ENCODE peak calls at places on chromosome 2, in four cellular contexts. B is IMR-90, Z is brain microvascular endothelial cell, M is OCI-LY7. O is an unnamed sample.

GRCh38 chr2:231655494-231656408 is 52.6 kb upstream of the PTMA start:
- DNase-seq in B (no peak), Z (no peak), M (no peak), O (no peak)

GRCh38 chr2:7191927-7192326 is 274.7 kb downstream of the RNF144A start:
- DNase-seq in B (peak), Z (peak), M (no peak), O (no peak)

GRCh38 chr2:11103984-11104793 is 51.1 kb upstream of the SLC66A3 start:
- DNase-seq in B (no peak), Z (no peak), M (no peak), O (no peak)

GRCh38 chr2:209938906-209939305 is 63.5 kb upstream of the RPE start:
- DNase-seq in B (no peak), Z (no peak), M (no peak), O (no peak)

GRCh38 chr2:226652983-226653765 is 146.4 kb downstream of the IRS1 start:
- DNase-seq in B (peak), Z (no peak), M (no peak), O (no peak)

GRCh38 chr2:147865560-147865959 is 20.7 kb downstream of the ACVR2A start:
- DNase-seq in B (no peak), Z (no peak), M (no peak), O (no peak)

GRCh38 chr2:138090330-138090729 is 126.1 kb downstream of the HNMT start:
- DNase-seq in B (peak), Z (peak), M (peak), O (no peak)

GRCh38 chr2:12587729-12588522 is 128.8 kb upstream of the TRIB2 start:
- DNase-seq in B (peak), Z (peak), M (peak), O (no peak)

GRCh38 chr2:237441605-237442004 is 27.6 kb upstream of the COL6A3 start:
- DNase-seq in B (peak), Z (peak), M (no peak), O (no peak)

GRCh38 chr2:64866797-64867196 is 122.4 kb upstream of the SLC1A4 start:
- DNase-seq in B (peak), Z (peak), M (no peak), O (no peak)

GRCh38 chr2:238141541-238142318 is 3.3 kb downstream of the KLHL30 start:
- DNase-seq in B (no peak), Z (no peak), M (no peak), O (peak)

GRCh38 chr2:19649785-19650380 is 251.9 kb downstream of the TTC32 start:
- DNase-seq in B (peak), Z (peak), M (no peak), O (no peak)

GRCh38 chr2:46874236-46874929 is 41.2 kb downstream of the MCFD2 start:
- DNase-seq in B (peak), Z (no peak), M (no peak), O (no peak)

GRCh38 chr2:176589287-176589686 is 320.0 kb downstream of the MTX2 start:
- DNase-seq in B (no peak), Z (no peak), M (no peak), O (no peak)

GRCh38 chr2:201546576-201546975 is 95.0 kb downstream of the STRADB start:
- DNase-seq in B (peak), Z (peak), M (no peak), O (no peak)

GRCh38 chr2:63755980-63756379 is 85.7 kb upstream of the UGP2 start:
- DNase-seq in B (peak), Z (no peak), M (no peak), O (no peak)

GRCh38 chr2:61758991-61759390 is 94.9 kb downstream of the FAM161A start:
- DNase-seq in B (peak), Z (peak), M (no peak), O (no peak)

GRCh38 chr2:61764035-61764800 is 89.6 kb downstream of the FAM161A start:
- DNase-seq in B (peak), Z (peak), M (peak), O (peak)

GRCh38 chr2:61759718-61760117 is 94.1 kb downstream of the FAM161A start:
- DNase-seq in B (peak), Z (peak), M (no peak), O (no peak)

GRCh38 chr2:61762292-61762691 is 91.6 kb downstream of the FAM161A start:
- DNase-seq in B (no peak), Z (no peak), M (peak), O (no peak)

GRCh38 chr2:61763605-61764034 is 90.2 kb downstream of the FAM161A start:
- DNase-seq in B (peak), Z (peak), M (no peak), O (no peak)
- TF ChIP-seq CTCF in B (peak), Z (peak), M (no peak), O (peak)

DNA sequence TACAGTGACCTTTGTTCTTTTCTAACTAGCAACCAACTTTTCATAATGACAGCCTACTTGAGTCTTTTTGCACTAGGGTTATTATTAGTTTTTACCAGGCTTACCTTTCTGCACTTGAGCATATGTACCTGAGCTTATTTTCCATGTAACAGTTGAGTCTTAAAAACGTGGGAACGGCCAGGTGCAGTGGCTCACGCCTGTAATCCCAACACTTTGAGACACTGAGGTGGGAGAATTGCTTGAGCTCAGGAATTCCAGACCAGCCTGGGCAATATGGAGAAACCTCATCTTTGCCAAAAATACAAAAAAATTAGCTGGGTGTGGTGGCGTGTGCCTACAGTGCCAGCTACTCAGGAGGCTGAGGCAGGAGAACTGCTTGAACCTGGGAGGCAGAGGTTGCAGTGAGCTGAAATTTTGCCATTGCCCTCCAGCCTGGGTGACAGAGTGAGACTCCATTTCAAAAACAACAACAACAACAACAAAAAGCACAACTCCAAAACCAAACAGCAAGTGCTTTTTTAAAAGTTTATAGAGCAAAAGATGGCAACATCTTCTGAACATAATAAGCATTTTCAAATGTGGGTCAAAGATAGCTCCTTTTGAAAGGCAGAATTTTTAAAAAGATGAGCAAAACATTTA is 57.1 kb upstream of the CD28 start:
- DNase-seq in B (no peak), Z (no peak), M (no peak), O (no peak)
- H3K4me3 ChIP-seq in B (no peak), Z (no peak), M (no peak), O (no peak)

DNA sequence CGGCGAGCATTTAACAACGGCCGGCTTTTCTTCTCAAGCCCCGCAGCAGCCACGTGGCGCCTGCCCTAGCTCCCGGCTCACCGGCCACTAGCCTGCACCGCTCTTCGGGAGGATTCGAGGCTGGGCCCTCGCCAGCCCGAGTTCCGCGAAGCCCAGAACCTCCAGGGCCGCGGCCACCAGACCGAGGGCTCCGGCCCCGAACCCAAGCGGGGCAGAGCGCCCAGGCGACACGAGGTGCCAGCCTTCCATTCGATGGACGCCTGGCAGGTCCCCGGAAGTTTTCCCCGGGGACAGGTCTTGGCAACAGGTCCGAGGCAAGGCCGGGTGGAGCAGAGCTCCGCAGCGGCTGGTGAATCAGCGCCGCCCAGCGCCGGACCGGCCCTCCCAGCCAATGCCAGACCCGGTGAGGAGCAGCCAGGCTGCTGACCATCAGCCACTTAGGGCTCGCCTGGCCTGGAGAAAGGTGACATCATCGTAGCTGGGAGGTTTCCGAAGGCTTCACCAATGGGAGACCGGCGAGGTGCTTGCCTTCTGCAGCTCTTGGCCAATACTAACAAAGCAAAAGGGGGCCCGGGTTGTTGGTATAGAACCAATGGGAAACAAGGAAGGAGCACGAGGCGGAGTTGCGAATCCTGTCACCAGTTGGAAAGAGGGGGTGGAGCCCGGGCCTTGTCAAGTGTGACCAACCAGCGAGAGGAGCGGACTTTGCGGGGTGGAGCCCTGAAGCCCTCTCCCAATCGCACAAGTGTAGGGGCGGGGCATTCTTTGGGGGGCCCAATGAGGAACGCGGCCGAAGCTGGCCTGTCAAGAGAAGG is 467 bp upstream of the MXD1 start:
- DNase-seq in B (peak), Z (peak), M (peak), O (peak)
- TF ChIP-seq CTCF in B (no peak), Z (peak), M (peak), O (peak)

GRCh38 chr2:85757860-85758259 is 4.1 kb downstream of the ATOH8 start:
- DNase-seq in B (no peak), Z (no peak), M (no peak), O (no peak)

GRCh38 chr2:85756822-85757435 is 3.1 kb downstream of the ATOH8 start:
- DNase-seq in B (no peak), Z (no peak), M (no peak), O (peak)

GRCh38 chr2:85754313-85755095 is 713 bp downstream of the ATOH8 start:
- DNase-seq in B (peak), Z (no peak), M (no peak), O (no peak)

GRCh38 chr2:85755122-85756027 is 1.6 kb downstream of the ATOH8 start:
- DNase-seq in B (peak), Z (no peak), M (no peak), O (no peak)

GRCh38 chr2:85756195-85756594 is 2.4 kb downstream of the ATOH8 start:
- DNase-seq in B (no peak), Z (no peak), M (no peak), O (no peak)
- H3K4me3 ChIP-seq in B (peak), Z (no peak), M (no peak), O (no peak)

DNA sequence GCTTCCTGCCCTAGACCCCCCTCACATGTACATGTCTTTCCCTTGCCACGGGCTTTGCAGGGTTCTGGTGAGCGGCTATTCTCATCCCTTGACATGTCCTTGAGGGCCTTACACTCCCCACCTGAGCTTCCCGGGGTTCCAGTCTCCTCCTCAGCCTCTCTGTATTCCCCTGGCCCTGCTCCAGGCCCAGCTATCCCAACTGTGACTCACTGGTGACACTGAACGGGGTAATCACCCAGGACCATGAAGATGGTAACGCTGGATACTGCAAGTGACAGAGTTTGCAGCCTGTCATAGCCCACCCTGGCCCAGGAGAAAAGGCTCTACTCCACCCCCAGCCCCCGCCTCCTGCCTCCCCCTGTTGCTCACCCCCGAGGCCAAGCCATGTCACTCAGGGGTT is 27.3 kb downstream of the KIF3C start:
- DNase-seq in B (peak), Z (peak), M (no peak), O (no peak)
- TF ChIP-seq CTCF in B (no peak), Z (no peak), M (no peak), O (no peak)

DNA sequence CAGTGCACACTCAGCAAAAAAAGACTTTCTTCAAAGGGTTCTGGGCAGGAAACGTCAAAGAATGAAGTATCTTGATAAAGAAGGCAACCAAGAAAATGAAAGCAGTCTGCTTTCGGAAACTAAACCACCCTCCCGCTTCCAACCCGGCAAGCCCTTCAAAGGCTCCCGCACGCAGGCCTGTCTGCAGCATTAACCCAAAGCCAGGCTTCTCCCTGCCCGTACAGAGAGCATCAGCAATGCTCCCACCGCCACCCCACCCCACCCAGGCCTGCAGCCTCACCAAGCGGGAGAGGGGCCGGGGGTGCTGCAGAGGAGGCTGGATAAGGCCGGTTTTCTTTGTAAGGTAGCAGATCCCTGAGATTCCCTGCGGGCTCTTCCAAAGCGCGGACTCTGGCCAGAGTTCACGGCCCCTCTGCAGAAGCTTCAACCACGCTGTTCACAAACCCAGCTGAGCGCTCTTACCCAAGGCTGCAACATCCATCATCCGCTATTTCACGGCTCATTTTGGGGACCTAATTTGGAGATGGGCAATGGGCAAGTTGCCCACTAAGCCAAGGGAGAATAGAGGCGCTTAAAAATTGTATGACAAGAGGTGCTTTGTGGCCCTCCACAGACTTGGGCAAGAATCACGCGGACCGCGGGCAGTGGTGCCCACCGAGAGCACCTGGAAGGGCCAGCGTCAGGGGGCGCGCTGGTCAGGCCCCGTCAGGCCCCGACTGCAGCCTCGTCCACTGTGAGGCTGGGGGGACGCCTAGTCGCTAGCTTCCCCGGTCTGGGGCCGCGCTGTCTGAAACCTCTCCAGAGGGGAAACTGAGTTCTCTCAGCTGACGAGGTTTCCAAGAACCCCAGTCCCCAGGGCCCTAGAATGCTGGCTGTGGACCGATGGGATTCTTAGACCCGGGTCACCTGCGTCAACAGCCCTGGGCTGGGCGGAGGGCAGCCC is 225.4 kb upstream of the ID2 start:
- DNase-seq in B (no peak), Z (no peak), M (no peak), O (no peak)
- H3K4me3 ChIP-seq in B (no peak), Z (no peak), M (no peak), O (no peak)

GRCh38 chr2:190380962-190381412 is 27.2 kb upstream of the MFSD6 start:
- DNase-seq in B (no peak), Z (no peak), M (no peak), O (no peak)

GRCh38 chr2:190387422-190387821 is 20.7 kb upstream of the MFSD6 start:
- DNase-seq in B (no peak), Z (no peak), M (no peak), O (no peak)

GRCh38 chr2:190378883-190379237 is 29.3 kb upstream of the MFSD6 start:
- DNase-seq in B (no peak), Z (no peak), M (no peak), O (no peak)

GRCh38 chr2:190379249-190379964 is 28.7 kb upstream of the MFSD6 start:
- DNase-seq in B (peak), Z (peak), M (no peak), O (no peak)

DNA sequence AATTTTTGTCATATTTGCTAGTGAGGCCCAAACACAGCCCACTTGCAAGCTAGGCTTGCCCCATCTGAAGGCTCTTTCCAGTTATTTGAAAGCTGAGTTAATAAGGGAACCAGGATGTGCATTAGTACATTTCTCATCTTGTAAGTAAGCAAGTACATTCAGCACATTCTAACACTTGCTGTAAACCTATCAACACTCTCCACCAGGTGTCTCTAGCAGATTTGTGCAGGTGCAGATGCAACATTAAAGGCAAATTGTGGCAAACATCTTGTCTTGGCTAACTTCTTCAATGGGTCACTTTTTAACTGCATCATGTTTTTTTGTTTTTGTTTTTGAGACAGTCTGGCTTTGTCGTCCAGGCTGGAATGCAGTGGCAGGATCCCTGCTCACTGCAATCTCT is 25.3 kb upstream of the MFSD6 start:
- DNase-seq in B (peak), Z (peak), M (peak), O (peak)
- TF ChIP-seq CTCF in B (peak), Z (peak), M (peak), O (peak)

DNA sequence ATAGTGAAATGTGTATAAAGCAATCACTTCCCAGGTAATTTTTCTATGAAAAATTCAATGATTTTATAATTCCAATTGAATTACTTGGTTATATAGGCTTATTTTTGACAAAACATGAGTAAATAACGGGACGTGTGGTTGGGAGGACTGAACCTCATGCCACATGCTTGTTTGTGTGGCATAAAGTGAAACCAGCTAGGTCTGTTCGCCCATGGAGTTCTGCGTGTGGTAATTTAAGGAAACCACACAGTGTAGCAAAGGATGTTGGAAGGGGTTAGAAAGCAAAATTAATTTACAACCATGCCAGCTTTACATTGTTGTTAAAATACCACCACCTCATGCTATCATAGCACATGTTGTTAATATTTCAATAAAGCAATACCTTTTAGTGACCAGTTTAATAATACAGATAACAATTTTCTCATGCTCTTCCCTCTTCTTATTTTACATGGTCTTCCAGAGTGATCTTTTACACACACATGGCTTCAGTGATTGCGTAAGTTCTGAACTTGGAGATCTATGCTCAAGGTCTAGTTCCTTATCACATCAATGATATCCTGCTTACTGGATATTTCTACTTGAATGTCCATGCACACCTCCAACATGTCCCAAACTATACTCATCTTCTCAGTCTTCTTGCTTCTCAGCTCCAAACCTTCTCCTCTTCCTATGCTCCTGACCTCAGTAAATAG is 156.4 kb upstream of the ITGA4 start:
- DNase-seq in B (no peak), Z (no peak), M (no peak), O (no peak)
- H3K4me3 ChIP-seq in B (no peak), Z (no peak), M (no peak), O (no peak)